ENCODE peak calls at places on chromosomes 12 and 14, in nine cellular contexts. One of them, this sample, is unnamed.

GRCh38 chr14:75543786-75544185 is 21.5 kb downstream of the BATF start:
- DNase-seq in endothelial cell: no peak
- DNase-seq in glutamatergic neuron: no peak
- DNase-seq in fibroblast of lung: no peak
- DNase-seq in astrocyte: no peak
- DNase-seq in lower lobe of right lung: no peak
- DNase-seq in esophagus squamous epithelium: no peak
- DNase-seq in Calu3: no peak
- DNase-seq in activated B cell treated with CpG ODN at 0.5 μM for 24 hours: no peak
- DNase-seq in this sample: no peak

GRCh38 chr12:112349440-112349839 is 32.8 kb downstream of the HECTD4 start:
- DNase-seq in endothelial cell: no peak
- DNase-seq in glutamatergic neuron: no peak
- DNase-seq in fibroblast of lung: peak; percentile 35
- DNase-seq in astrocyte: no peak
- DNase-seq in lower lobe of right lung: no peak
- DNase-seq in esophagus squamous epithelium: no peak
- DNase-seq in Calu3: no peak
- DNase-seq in activated B cell treated with CpG ODN at 0.5 μM for 24 hours: no peak
- DNase-seq in this sample: no peak

GRCh38 chr12:25591132-25591531 is 38.0 kb upstream of the LMNTD1 start:
- DNase-seq in endothelial cell: peak; percentile 8
- DNase-seq in glutamatergic neuron: no peak
- DNase-seq in fibroblast of lung: peak; percentile 5
- DNase-seq in astrocyte: no peak
- DNase-seq in lower lobe of right lung: no peak
- DNase-seq in esophagus squamous epithelium: no peak
- DNase-seq in Calu3: no peak
- DNase-seq in activated B cell treated with CpG ODN at 0.5 μM for 24 hours: no peak
- DNase-seq in this sample: no peak

GRCh38 chr14:77053046-77053841 is 24.7 kb upstream of the IRF2BPL start:
- DNase-seq in endothelial cell: peak; percentile 89
- DNase-seq in glutamatergic neuron: peak; percentile 87
- DNase-seq in fibroblast of lung: peak; percentile 79
- DNase-seq in astrocyte: peak; percentile 58
- DNase-seq in lower lobe of right lung: peak; percentile 85
- DNase-seq in esophagus squamous epithelium: no peak
- DNase-seq in Calu3: peak; percentile 67
- DNase-seq in activated B cell treated with CpG ODN at 0.5 μM for 24 hours: peak; percentile 79
- DNase-seq in this sample: peak; percentile 82

GRCh38 chr12:2693204-2693860 is 101.4 kb upstream of the FKBP4 start:
- DNase-seq in endothelial cell: no peak
- DNase-seq in glutamatergic neuron: no peak
- DNase-seq in fibroblast of lung: no peak
- DNase-seq in astrocyte: no peak
- DNase-seq in lower lobe of right lung: no peak
- DNase-seq in esophagus squamous epithelium: no peak
- DNase-seq in Calu3: no peak
- DNase-seq in activated B cell treated with CpG ODN at 0.5 μM for 24 hours: no peak
- DNase-seq in this sample: no peak

GRCh38 chr12:63963863-63964262 is 119.4 kb downstream of the SRGAP1 start:
- DNase-seq in endothelial cell: no peak
- DNase-seq in glutamatergic neuron: no peak
- DNase-seq in fibroblast of lung: no peak
- DNase-seq in astrocyte: no peak
- DNase-seq in lower lobe of right lung: no peak
- DNase-seq in esophagus squamous epithelium: no peak
- DNase-seq in Calu3: no peak
- DNase-seq in activated B cell treated with CpG ODN at 0.5 μM for 24 hours: no peak
- DNase-seq in this sample: no peak

GRCh38 chr14:68979722-68980552 is 835 bp upstream of the ACTN1 start:
- DNase-seq in endothelial cell: peak; percentile 38
- DNase-seq in glutamatergic neuron: peak; percentile 46
- DNase-seq in fibroblast of lung: no peak
- DNase-seq in astrocyte: peak; percentile 69
- DNase-seq in lower lobe of right lung: peak; percentile 73
- DNase-seq in esophagus squamous epithelium: no peak
- DNase-seq in Calu3: peak; percentile 33
- DNase-seq in activated B cell treated with CpG ODN at 0.5 μM for 24 hours: no peak
- DNase-seq in this sample: no peak

GRCh38 chr14:54944737-54945391 is 42.2 kb upstream of the GCH1 start:
- DNase-seq in endothelial cell: no peak
- DNase-seq in glutamatergic neuron: no peak
- DNase-seq in fibroblast of lung: no peak
- DNase-seq in astrocyte: no peak
- DNase-seq in lower lobe of right lung: no peak
- DNase-seq in esophagus squamous epithelium: no peak
- DNase-seq in Calu3: no peak
- DNase-seq in activated B cell treated with CpG ODN at 0.5 μM for 24 hours: no peak
- DNase-seq in this sample: no peak

GRCh38 chr12:4857472-4858291 is 52.0 kb upstream of the KCNA1 start:
- DNase-seq in endothelial cell: peak; percentile 80
- DNase-seq in glutamatergic neuron: peak; percentile 87
- DNase-seq in fibroblast of lung: peak; percentile 67
- DNase-seq in astrocyte: peak; percentile 41
- DNase-seq in lower lobe of right lung: peak; percentile 66
- DNase-seq in esophagus squamous epithelium: no peak
- DNase-seq in Calu3: peak; percentile 78
- DNase-seq in activated B cell treated with CpG ODN at 0.5 μM for 24 hours: peak; percentile 64
- DNase-seq in this sample: peak; percentile 58

GRCh38 chr12:4856556-4856955 is 53.1 kb upstream of the KCNA1 start:
- DNase-seq in endothelial cell: no peak
- DNase-seq in glutamatergic neuron: no peak
- DNase-seq in fibroblast of lung: no peak
- DNase-seq in astrocyte: no peak
- DNase-seq in lower lobe of right lung: no peak
- DNase-seq in esophagus squamous epithelium: no peak
- DNase-seq in Calu3: no peak
- DNase-seq in activated B cell treated with CpG ODN at 0.5 μM for 24 hours: no peak
- DNase-seq in this sample: no peak

GRCh38 chr12:4852911-4853310 is 56.8 kb upstream of the KCNA1 start:
- DNase-seq in endothelial cell: no peak
- DNase-seq in glutamatergic neuron: no peak
- DNase-seq in fibroblast of lung: no peak
- DNase-seq in astrocyte: no peak
- DNase-seq in lower lobe of right lung: no peak
- DNase-seq in esophagus squamous epithelium: no peak
- DNase-seq in Calu3: no peak
- DNase-seq in activated B cell treated with CpG ODN at 0.5 μM for 24 hours: no peak
- DNase-seq in this sample: no peak

GRCh38 chr12:4852308-4852707 is 57.4 kb upstream of the KCNA1 start:
- DNase-seq in endothelial cell: no peak
- DNase-seq in glutamatergic neuron: no peak
- DNase-seq in fibroblast of lung: no peak
- DNase-seq in astrocyte: no peak
- DNase-seq in lower lobe of right lung: no peak
- DNase-seq in esophagus squamous epithelium: no peak
- DNase-seq in Calu3: no peak
- DNase-seq in activated B cell treated with CpG ODN at 0.5 μM for 24 hours: no peak
- DNase-seq in this sample: no peak

GRCh38 chr12:4855121-4855924 is 54.4 kb upstream of the KCNA1 start:
- DNase-seq in endothelial cell: peak; percentile 72
- DNase-seq in glutamatergic neuron: peak; percentile 43
- DNase-seq in fibroblast of lung: peak; percentile 78
- DNase-seq in astrocyte: peak; percentile 47
- DNase-seq in lower lobe of right lung: no peak
- DNase-seq in esophagus squamous epithelium: no peak
- DNase-seq in Calu3: peak; percentile 59
- DNase-seq in activated B cell treated with CpG ODN at 0.5 μM for 24 hours: no peak
- DNase-seq in this sample: peak; percentile 35
- TF ChIP-seq CTCF in endothelial cell: peak; percentile 82
- TF ChIP-seq CTCF in glutamatergic neuron: peak; percentile 91
- TF ChIP-seq CTCF in fibroblast of lung: peak; percentile 66
- TF ChIP-seq CTCF in astrocyte: peak; percentile 80
- TF ChIP-seq CTCF in lower lobe of right lung: peak; percentile 85
- TF ChIP-seq CTCF in esophagus squamous epithelium: peak; percentile 60
- TF ChIP-seq CTCF in Calu3: peak; percentile 56
- TF ChIP-seq CTCF in activated B cell treated with CpG ODN at 0.5 μM for 24 hours: peak; percentile 67
- TF ChIP-seq CTCF in this sample: peak; percentile 71

GRCh38 chr12:68331500-68331868 is 678 bp downstream of the MDM1 start:
- DNase-seq in endothelial cell: no peak
- DNase-seq in glutamatergic neuron: no peak
- DNase-seq in fibroblast of lung: no peak
- DNase-seq in astrocyte: no peak
- DNase-seq in lower lobe of right lung: no peak
- DNase-seq in esophagus squamous epithelium: no peak
- DNase-seq in Calu3: no peak
- DNase-seq in activated B cell treated with CpG ODN at 0.5 μM for 24 hours: no peak
- DNase-seq in this sample: no peak

GRCh38 chr12:68335462-68335861 is 3.3 kb upstream of the MDM1 start:
- DNase-seq in endothelial cell: no peak
- DNase-seq in glutamatergic neuron: no peak
- DNase-seq in fibroblast of lung: no peak
- DNase-seq in astrocyte: no peak
- DNase-seq in lower lobe of right lung: no peak
- DNase-seq in esophagus squamous epithelium: no peak
- DNase-seq in Calu3: no peak
- DNase-seq in activated B cell treated with CpG ODN at 0.5 μM for 24 hours: no peak
- DNase-seq in this sample: no peak

GRCh38 chr12:68331869-68332725 is at the start of gene MDM1:
- DNase-seq in endothelial cell: peak; percentile 97
- DNase-seq in glutamatergic neuron: peak; percentile 98
- DNase-seq in fibroblast of lung: peak; percentile 98
- DNase-seq in astrocyte: peak; percentile 96
- DNase-seq in lower lobe of right lung: peak; percentile 98
- DNase-seq in esophagus squamous epithelium: peak; percentile 85
- DNase-seq in Calu3: peak; percentile 98
- DNase-seq in activated B cell treated with CpG ODN at 0.5 μM for 24 hours: peak; percentile 92
- DNase-seq in this sample: peak; percentile 97

GRCh38 chr12:68332726-68333630 is 816 bp upstream of the MDM1 start:
- DNase-seq in endothelial cell: no peak
- DNase-seq in glutamatergic neuron: no peak
- DNase-seq in fibroblast of lung: no peak
- DNase-seq in astrocyte: peak; percentile 16
- DNase-seq in lower lobe of right lung: no peak
- DNase-seq in esophagus squamous epithelium: no peak
- DNase-seq in Calu3: no peak
- DNase-seq in activated B cell treated with CpG ODN at 0.5 μM for 24 hours: no peak
- DNase-seq in this sample: no peak

DNA sequence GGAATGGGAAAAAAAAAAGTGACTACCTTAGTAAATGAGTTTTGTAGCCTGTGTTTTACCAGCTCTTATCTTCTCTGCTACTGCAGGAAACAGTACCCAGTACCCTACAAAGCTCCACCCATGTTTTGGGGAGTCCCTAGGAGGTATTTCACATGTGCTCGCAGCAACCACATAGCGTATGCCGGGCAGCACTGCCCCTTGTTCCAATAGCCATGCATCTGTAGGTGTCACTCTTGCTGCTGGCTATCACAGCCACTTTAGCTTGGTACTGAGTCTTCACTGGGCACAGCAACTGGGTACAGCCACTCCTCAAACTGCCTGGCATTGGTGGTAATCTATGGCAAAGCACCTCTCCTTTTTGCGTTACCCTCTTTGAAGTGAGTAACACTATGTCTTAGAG is 2.0 kb upstream of the MDM1 start:
- DNase-seq in endothelial cell: no peak
- DNase-seq in glutamatergic neuron: no peak
- DNase-seq in fibroblast of lung: no peak
- DNase-seq in astrocyte: no peak
- DNase-seq in lower lobe of right lung: no peak
- DNase-seq in esophagus squamous epithelium: no peak
- DNase-seq in Calu3: peak; percentile 32
- DNase-seq in activated B cell treated with CpG ODN at 0.5 μM for 24 hours: no peak
- DNase-seq in this sample: no peak
- TF ChIP-seq CTCF in endothelial cell: no peak
- TF ChIP-seq CTCF in glutamatergic neuron: no peak
- TF ChIP-seq CTCF in fibroblast of lung: no peak
- TF ChIP-seq CTCF in astrocyte: no peak
- TF ChIP-seq CTCF in lower lobe of right lung: no peak
- TF ChIP-seq CTCF in esophagus squamous epithelium: no peak
- TF ChIP-seq CTCF in Calu3: no peak
- TF ChIP-seq CTCF in activated B cell treated with CpG ODN at 0.5 μM for 24 hours: no peak
- TF ChIP-seq CTCF in this sample: peak; percentile 33

DNA sequence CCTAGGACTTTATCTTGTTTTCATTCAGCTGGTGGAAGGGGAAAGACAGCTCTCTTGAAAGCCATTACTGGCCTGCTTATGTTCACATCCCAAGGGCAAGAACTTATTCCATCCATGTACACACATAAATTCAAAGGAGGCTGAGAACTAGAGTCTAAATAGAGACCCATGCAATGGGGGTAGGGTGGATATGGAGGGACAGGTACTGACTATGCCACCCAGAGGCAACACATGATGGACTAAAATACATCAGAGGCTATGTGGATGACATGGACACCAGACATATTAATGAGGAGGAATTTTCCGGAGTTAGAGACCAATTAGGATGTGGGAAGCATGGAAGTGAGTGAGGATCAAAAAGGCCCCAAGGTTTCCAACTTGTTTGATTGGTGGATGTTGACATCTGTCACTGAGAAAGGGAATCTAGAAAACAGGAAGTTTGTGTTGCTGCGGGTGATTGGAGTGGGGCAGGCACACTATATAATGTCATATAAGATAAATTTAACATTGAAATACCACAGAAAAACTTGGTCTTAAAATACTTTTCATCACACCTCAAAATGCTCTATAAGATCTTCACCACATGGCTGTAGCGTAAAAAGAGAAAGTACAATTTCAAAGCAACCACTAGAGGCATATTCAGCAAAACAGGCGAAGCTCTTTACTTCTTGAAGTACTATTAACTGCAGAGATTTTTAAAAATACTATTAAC is 130.4 kb downstream of the GRIP1 start:
- DNase-seq in endothelial cell: no peak
- DNase-seq in glutamatergic neuron: no peak
- DNase-seq in fibroblast of lung: no peak
- DNase-seq in astrocyte: no peak
- DNase-seq in lower lobe of right lung: no peak
- DNase-seq in esophagus squamous epithelium: no peak
- DNase-seq in Calu3: no peak
- DNase-seq in activated B cell treated with CpG ODN at 0.5 μM for 24 hours: no peak
- DNase-seq in this sample: no peak
- TF ChIP-seq CTCF in endothelial cell: peak; percentile 25
- TF ChIP-seq CTCF in glutamatergic neuron: peak; percentile 31
- TF ChIP-seq CTCF in fibroblast of lung: no peak
- TF ChIP-seq CTCF in astrocyte: no peak
- TF ChIP-seq CTCF in lower lobe of right lung: no peak
- TF ChIP-seq CTCF in esophagus squamous epithelium: no peak
- TF ChIP-seq CTCF in Calu3: no peak
- TF ChIP-seq CTCF in activated B cell treated with CpG ODN at 0.5 μM for 24 hours: no peak
- TF ChIP-seq CTCF in this sample: peak; percentile 57

GRCh38 chr12:6863033-6863432 is 4.3 kb upstream of the TPI1 start:
- DNase-seq in endothelial cell: no peak
- DNase-seq in glutamatergic neuron: no peak
- DNase-seq in fibroblast of lung: no peak
- DNase-seq in astrocyte: no peak
- DNase-seq in lower lobe of right lung: no peak
- DNase-seq in esophagus squamous epithelium: no peak
- DNase-seq in Calu3: no peak
- DNase-seq in activated B cell treated with CpG ODN at 0.5 μM for 24 hours: no peak
- DNase-seq in this sample: no peak

GRCh38 chr12:6861391-6861790 is 5.9 kb upstream of the TPI1 start:
- DNase-seq in endothelial cell: no peak
- DNase-seq in glutamatergic neuron: no peak
- DNase-seq in fibroblast of lung: no peak
- DNase-seq in astrocyte: no peak
- DNase-seq in lower lobe of right lung: no peak
- DNase-seq in esophagus squamous epithelium: no peak
- DNase-seq in Calu3: no peak
- DNase-seq in activated B cell treated with CpG ODN at 0.5 μM for 24 hours: no peak
- DNase-seq in this sample: no peak

GRCh38 chr12:6858796-6859195 is 6.8 kb downstream of the USP5 start:
- DNase-seq in endothelial cell: no peak
- DNase-seq in glutamatergic neuron: no peak
- DNase-seq in fibroblast of lung: no peak
- DNase-seq in astrocyte: no peak
- DNase-seq in lower lobe of right lung: no peak
- DNase-seq in esophagus squamous epithelium: no peak
- DNase-seq in Calu3: no peak
- DNase-seq in activated B cell treated with CpG ODN at 0.5 μM for 24 hours: no peak
- DNase-seq in this sample: no peak

GRCh38 chr12:6860942-6861341 is 6.4 kb upstream of the TPI1 start:
- DNase-seq in endothelial cell: no peak
- DNase-seq in glutamatergic neuron: no peak
- DNase-seq in fibroblast of lung: no peak
- DNase-seq in astrocyte: no peak
- DNase-seq in lower lobe of right lung: no peak
- DNase-seq in esophagus squamous epithelium: no peak
- DNase-seq in Calu3: no peak
- DNase-seq in activated B cell treated with CpG ODN at 0.5 μM for 24 hours: no peak
- DNase-seq in this sample: no peak

DNA sequence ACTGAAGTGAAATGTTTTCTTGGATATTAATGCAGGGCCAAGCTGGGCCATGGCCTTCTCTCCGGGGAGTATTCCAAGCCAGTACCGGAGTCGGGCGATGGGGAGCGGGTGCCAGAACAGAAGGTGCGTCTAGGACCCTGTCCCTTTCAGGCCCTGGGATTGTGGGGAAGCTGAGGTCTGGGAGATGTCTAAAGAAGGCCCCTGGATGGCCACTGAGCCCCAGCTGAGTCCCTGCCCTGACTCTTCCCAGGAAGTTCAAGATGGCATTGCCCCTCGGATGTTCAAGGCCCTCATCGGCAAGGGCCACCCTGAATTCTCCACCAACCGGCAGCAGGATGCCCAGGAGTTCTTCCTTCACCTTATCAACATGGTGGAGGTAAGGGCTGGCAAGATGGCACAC is 7.2 kb upstream of the TPI1 start:
- DNase-seq in endothelial cell: no peak
- DNase-seq in glutamatergic neuron: no peak
- DNase-seq in fibroblast of lung: no peak
- DNase-seq in astrocyte: no peak
- DNase-seq in lower lobe of right lung: no peak
- DNase-seq in esophagus squamous epithelium: no peak
- DNase-seq in Calu3: no peak
- DNase-seq in activated B cell treated with CpG ODN at 0.5 μM for 24 hours: no peak
- DNase-seq in this sample: no peak
- TF ChIP-seq CTCF in endothelial cell: no peak
- TF ChIP-seq CTCF in glutamatergic neuron: no peak
- TF ChIP-seq CTCF in fibroblast of lung: no peak
- TF ChIP-seq CTCF in astrocyte: no peak
- TF ChIP-seq CTCF in lower lobe of right lung: no peak
- TF ChIP-seq CTCF in esophagus squamous epithelium: no peak
- TF ChIP-seq CTCF in Calu3: no peak
- TF ChIP-seq CTCF in activated B cell treated with CpG ODN at 0.5 μM for 24 hours: no peak
- TF ChIP-seq CTCF in this sample: no peak